ENCODE peak calls at places on chromosomes 12 and 14, in ten cellular contexts. Z, Q, K, O, J, M, R, T, I and D are unnamed samples.

GRCh38 chr12:94171595-94171930 is 23.2 kb downstream of the PLXNC1 start:
- DNase-seq in I (no peak), T (no peak), J (no peak), K (no peak), R (no peak), M (no peak), Z (peak), Q (no peak), O (no peak), D (no peak)

GRCh38 chr12:112979281-112979680 is 962 bp downstream of the OAS2 start:
- DNase-seq in Z (no peak), J (no peak), M (no peak), T (no peak), K (no peak), O (no peak), Q (no peak), I (no peak), R (no peak), D (no peak)

GRCh38 chr12:13044859-13045384 is 741 bp downstream of the FAM234B start:
- DNase-seq in Q (peak), R (no peak), Z (no peak), J (no peak), O (no peak), K (no peak), I (no peak), M (no peak), T (no peak), D (peak)

GRCh38 chr14:94312481-94313246 is 10.5 kb downstream of the SERPINA6 start:
- DNase-seq in I (no peak), J (no peak), Z (no peak), O (no peak), K (no peak), M (no peak), Q (no peak), T (no peak), R (no peak), D (no peak)

GRCh38 chr12:120625557-120626419 is 14.6 kb upstream of the CABP1 start:
- DNase-seq in Z (no peak), M (peak), R (no peak), K (no peak), O (peak), I (no peak), T (peak), Q (no peak), J (no peak), D (no peak)

GRCh38 chr12:31773867-31774266 is 45.0 kb upstream of the AMN1 start:
- DNase-seq in K (no peak), R (no peak), J (no peak), T (no peak), O (no peak), I (peak), Q (no peak), Z (no peak), M (no peak), D (no peak)

GRCh38 chr12:101782544-101782855 is 43.2 kb upstream of the SYCP3 start:
- DNase-seq in Q (no peak), K (no peak), M (no peak), Z (peak), O (no peak), R (no peak), I (no peak), J (no peak), T (no peak), D (peak)

GRCh38 chr12:93657076-93657475 is 20.1 kb upstream of the CRADD start:
- DNase-seq in R (no peak), M (no peak), Z (peak), T (no peak), I (no peak), Q (no peak), K (no peak), O (no peak), J (no peak), D (no peak)

GRCh38 chr12:45254254-45254653 is 38.4 kb downstream of the ANO6 start:
- DNase-seq in J (no peak), I (no peak), O (no peak), Q (no peak), M (no peak), Z (no peak), R (no peak), K (no peak), T (no peak), D (no peak)

GRCh38 chr12:106106129-106106566 is 32.6 kb downstream of the NUAK1 start:
- DNase-seq in Z (no peak), J (no peak), T (no peak), Q (no peak), O (no peak), R (no peak), I (no peak), K (no peak), M (no peak), D (no peak)

GRCh38 chr12:16475521-16475920 is 128.1 kb downstream of the MGST1 start:
- DNase-seq in Z (no peak), Q (no peak), K (no peak), T (no peak), R (no peak), I (no peak), J (no peak), M (no peak), O (no peak), D (no peak)

GRCh38 chr12:76085159-76085868 is 829 bp upstream of the NAP1L1 start:
- DNase-seq in J (no peak), K (no peak), T (no peak), Z (no peak), M (no peak), R (no peak), O (no peak), I (peak), Q (peak), D (peak)

GRCh38 chr12:128549621-128550020 is 274.1 kb downstream of the SLC15A4 start:
- DNase-seq in T (no peak), M (no peak), R (no peak), O (peak), K (no peak), Q (no peak), I (no peak), J (no peak), Z (no peak), D (no peak)
- TF ChIP-seq CTCF in T (no peak), M (no peak), R (no peak), O (no peak), K (no peak), Q (no peak), I (no peak), J (no peak), Z (no peak), D (no peak)

GRCh38 chr12:108724054-108724889 is 7.0 kb downstream of the CORO1C start:
- DNase-seq in Q (no peak), J (no peak), R (no peak), K (no peak), I (no peak), O (no peak), M (no peak), Z (peak), T (no peak), D (peak)

GRCh38 chr12:108720757-108721514 is 10.4 kb downstream of the CORO1C start:
- DNase-seq in T (no peak), Z (peak), Q (peak), O (no peak), K (no peak), R (no peak), M (no peak), I (no peak), J (no peak), D (peak)

GRCh38 chr12:108721824-108722223 is 9.5 kb downstream of the CORO1C start:
- DNase-seq in Z (no peak), K (no peak), I (no peak), J (no peak), Q (no peak), T (no peak), R (no peak), O (no peak), M (no peak), D (no peak)

GRCh38 chr12:108722992-108723766 is 8.1 kb downstream of the CORO1C start:
- DNase-seq in R (no peak), Z (peak), O (no peak), M (peak), J (no peak), Q (peak), I (no peak), T (no peak), K (peak), D (peak)

GRCh38 chr12:108722463-108722862 is 8.9 kb downstream of the CORO1C start:
- DNase-seq in Q (peak), T (no peak), K (no peak), R (no peak), O (no peak), M (no peak), Z (peak), I (no peak), J (no peak), D (peak)
- H3K4me3 ChIP-seq in Q (no peak), T (no peak), K (no peak), R (no peak), O (no peak), M (peak), Z (peak), I (no peak), J (no peak), D (no peak)

GRCh38 chr14:78170203-78170602 is at the start of gene NRXN3:
- DNase-seq in Q (no peak), M (no peak), Z (no peak), O (peak), T (no peak), I (peak), J (no peak), K (no peak), R (no peak), D (no peak)
- TF ChIP-seq CTCF in Q (no peak), M (no peak), Z (no peak), O (no peak), T (no peak), I (no peak), J (no peak), K (no peak), R (no peak), D (no peak)

GRCh38 chr12:57230381-57231155 is 1.1 kb downstream of the SHMT2 start:
- DNase-seq in I (no peak), R (no peak), Q (peak), Z (no peak), O (no peak), M (no peak), J (peak), K (no peak), T (no peak), D (no peak)

GRCh38 chr12:57229634-57230380 is at the start of gene SHMT2:
- DNase-seq in R (peak), J (peak), O (peak), Q (peak), M (peak), T (peak), Z (peak), K (peak), I (peak), D (peak)

GRCh38 chr12:57233357-57234232 is 4.1 kb downstream of the SHMT2 start:
- DNase-seq in M (no peak), J (peak), I (no peak), R (no peak), K (no peak), T (no peak), Q (peak), O (no peak), Z (peak), D (peak)

GRCh38 chr12:57232156-57232756 is 2.7 kb downstream of the SHMT2 start:
- DNase-seq in Q (no peak), K (no peak), J (peak), I (no peak), R (no peak), T (no peak), Z (no peak), M (no peak), O (no peak), D (no peak)

GRCh38 chr12:57231276-57232021 is 1.9 kb downstream of the SHMT2 start:
- DNase-seq in J (peak), M (no peak), Z (no peak), O (no peak), K (no peak), Q (no peak), I (no peak), R (no peak), T (no peak), D (no peak)
- H3K4me3 ChIP-seq in J (no peak), M (peak), Z (peak), O (no peak), K (peak), Q (peak), I (no peak), R (no peak), T (peak), D (peak)

GRCh38 chr12:3837049-3837448 is 36.1 kb downstream of the PARP11 start:
- DNase-seq in M (no peak), K (no peak), O (peak), J (no peak), T (no peak), Q (no peak), Z (no peak), I (peak), R (no peak), D (no peak)
- TF ChIP-seq CTCF in M (no peak), K (no peak), O (peak), J (no peak), T (no peak), Q (no peak), Z (no peak), I (no peak), R (no peak), D (no peak)